ENCODE peak calls at places on chromosomes 12 and 14, in six cellular contexts. S is NCI-H1105; O is HCT116; M is posterior vena cava; D is T-helper 9 cell; Q is activated naive CD4-positive, alpha-beta T cell treated with anti-CD3 and anti-CD28 coated beads for 36 hours. W is an unnamed sample.

GRCh38 chr12:76153616-76154015 is 69.1 kb upstream of the NAP1L1 start:
- DNase-seq in S (no peak), O (no peak), M (no peak), D (no peak), Q (no peak), W (peak)

GRCh38 chr12:26275313-26276257 is 80.2 kb downstream of the SSPN start:
- DNase-seq in S (no peak), O (no peak), M (no peak), D (no peak), Q (no peak), W (peak)

GRCh38 chr14:50775357-50775756 is 55.6 kb downstream of the NIN start:
- DNase-seq in S (no peak), O (no peak), M (no peak), D (no peak), Q (no peak), W (peak)

GRCh38 chr12:125734137-125734536 is 668.9 kb downstream of the AACS start:
- DNase-seq in S (no peak), O (no peak), M (no peak), D (no peak), Q (no peak), W (no peak)

GRCh38 chr12:117447665-117448366 is 86.4 kb upstream of the NOS1 start:
- DNase-seq in S (no peak), O (no peak), M (no peak), D (no peak), Q (no peak), W (no peak)

GRCh38 chr14:100065161-100065871 is at the start of gene EVL:
- DNase-seq in S (no peak), O (no peak), M (peak), D (no peak), Q (peak), W (no peak)

GRCh38 chr14:100580316-100581227 is 6.6 kb downstream of the BEGAIN start:
- DNase-seq in S (no peak), O (no peak), M (peak), D (no peak), Q (no peak), W (no peak)

GRCh38 chr12:15216036-15216889 is 5.0 kb downstream of the RERG start:
- DNase-seq in S (no peak), O (no peak), M (no peak), D (no peak), Q (no peak), W (peak)

GRCh38 chr12:115398311-115398781 is 714.4 kb upstream of the TBX3 start:
- DNase-seq in S (no peak), O (no peak), M (no peak), D (no peak), Q (no peak), W (peak)

GRCh38 chr12:90084018-90084417 is 375.4 kb upstream of the ATP2B1 start:
- DNase-seq in S (no peak), O (no peak), M (no peak), D (no peak), Q (no peak), W (no peak)

GRCh38 chr12:52063081-52063985 is 6.4 kb upstream of the ATG101 start:
- DNase-seq in S (no peak), O (no peak), M (no peak), D (no peak), Q (no peak), W (no peak)

GRCh38 chr14:99772371-99773283 is 20.6 kb upstream of the EML1 start:
- DNase-seq in S (no peak), O (no peak), M (no peak), D (no peak), Q (no peak), W (no peak)

GRCh38 chr12:109134186-109134917 is 18.0 kb downstream of the ACACB start:
- DNase-seq in S (no peak), O (peak), M (no peak), D (no peak), Q (no peak), W (peak)

W was measured in epithelial cell of esophagus.